ENCODE peak calls at places on chromosome 1, in nine cellular contexts. One of them, this sample, is unnamed.

GRCh38 chr1:161307230-161307768 is 2.5 kb downstream of the MPZ start:
- DNase-seq in MCF 10A: peak
- DNase-seq in pancreas: no peak
- DNase-seq in AG10803: peak
- DNase-seq in Panc1: no peak
- DNase-seq in BJ: no peak
- DNase-seq in fibroblast of the aortic adventitia: peak
- DNase-seq in progenitor cell of endocrine pancreas: no peak
- DNase-seq in lower leg skin: no peak
- DNase-seq in this sample: peak

GRCh38 chr1:184241446-184241845 is 145.4 kb upstream of the C1orf21 start:
- DNase-seq in pancreas: no peak
- DNase-seq in progenitor cell of endocrine pancreas: no peak
- DNase-seq in fibroblast of the aortic adventitia: no peak
- DNase-seq in AG10803: no peak
- DNase-seq in lower leg skin: no peak
- DNase-seq in BJ: no peak
- DNase-seq in MCF 10A: no peak
- DNase-seq in Panc1: no peak
- DNase-seq in this sample: no peak

GRCh38 chr1:157105988-157106812 is 6.6 kb upstream of the ETV3L start:
- DNase-seq in BJ: peak
- DNase-seq in AG10803: peak
- DNase-seq in fibroblast of the aortic adventitia: peak
- DNase-seq in progenitor cell of endocrine pancreas: no peak
- DNase-seq in Panc1: no peak
- DNase-seq in MCF 10A: peak
- DNase-seq in lower leg skin: no peak
- DNase-seq in pancreas: no peak
- DNase-seq in this sample: peak

GRCh38 chr1:44587796-44588460 is 86.4 kb downstream of the TMEM53 start:
- DNase-seq in lower leg skin: no peak
- DNase-seq in fibroblast of the aortic adventitia: no peak
- DNase-seq in MCF 10A: no peak
- DNase-seq in progenitor cell of endocrine pancreas: no peak
- DNase-seq in Panc1: no peak
- DNase-seq in pancreas: no peak
- DNase-seq in AG10803: no peak
- DNase-seq in BJ: no peak
- DNase-seq in this sample: no peak

GRCh38 chr1:182330303-182330702 is 61.3 kb downstream of the GLUL start:
- DNase-seq in BJ: no peak
- DNase-seq in fibroblast of the aortic adventitia: no peak
- DNase-seq in pancreas: no peak
- DNase-seq in progenitor cell of endocrine pancreas: no peak
- DNase-seq in lower leg skin: peak
- DNase-seq in Panc1: no peak
- DNase-seq in AG10803: peak
- DNase-seq in MCF 10A: peak
- DNase-seq in this sample: no peak

GRCh38 chr1:151822404-151822803 is 9.2 kb downstream of the RORC start:
- DNase-seq in progenitor cell of endocrine pancreas: no peak
- DNase-seq in pancreas: no peak
- DNase-seq in fibroblast of the aortic adventitia: no peak
- DNase-seq in MCF 10A: no peak
- DNase-seq in BJ: no peak
- DNase-seq in lower leg skin: no peak
- DNase-seq in AG10803: no peak
- DNase-seq in Panc1: no peak
- DNase-seq in this sample: no peak

GRCh38 chr1:231162300-231162969 is 577 bp downstream of the TRIM67 start:
- DNase-seq in MCF 10A: peak
- DNase-seq in AG10803: no peak
- DNase-seq in progenitor cell of endocrine pancreas: peak
- DNase-seq in lower leg skin: no peak
- DNase-seq in BJ: no peak
- DNase-seq in Panc1: no peak
- DNase-seq in pancreas: peak
- DNase-seq in fibroblast of the aortic adventitia: peak
- DNase-seq in this sample: no peak

GRCh38 chr1:170273556-170274501 is 128.1 kb downstream of the NTMT2 start:
- DNase-seq in fibroblast of the aortic adventitia: peak
- DNase-seq in Panc1: no peak
- DNase-seq in MCF 10A: no peak
- DNase-seq in BJ: no peak
- DNase-seq in progenitor cell of endocrine pancreas: no peak
- DNase-seq in lower leg skin: peak
- DNase-seq in AG10803: peak
- DNase-seq in pancreas: peak
- DNase-seq in this sample: peak

GRCh38 chr1:26405281-26405915 is 5.2 kb upstream of the LIN28A start:
- DNase-seq in lower leg skin: no peak
- DNase-seq in AG10803: no peak
- DNase-seq in progenitor cell of endocrine pancreas: no peak
- DNase-seq in MCF 10A: no peak
- DNase-seq in pancreas: no peak
- DNase-seq in fibroblast of the aortic adventitia: peak
- DNase-seq in BJ: no peak
- DNase-seq in Panc1: peak
- DNase-seq in this sample: no peak

GRCh38 chr1:77336730-77337129 is 54.9 kb downstream of the AK5 start:
- DNase-seq in AG10803: no peak
- DNase-seq in lower leg skin: no peak
- DNase-seq in BJ: no peak
- DNase-seq in fibroblast of the aortic adventitia: no peak
- DNase-seq in pancreas: no peak
- DNase-seq in Panc1: no peak
- DNase-seq in MCF 10A: no peak
- DNase-seq in progenitor cell of endocrine pancreas: no peak
- DNase-seq in this sample: no peak

GRCh38 chr1:33763406-33763805 is 100.5 kb upstream of the HMGB4 start:
- DNase-seq in Panc1: no peak
- DNase-seq in AG10803: peak
- DNase-seq in pancreas: no peak
- DNase-seq in BJ: peak
- DNase-seq in MCF 10A: peak
- DNase-seq in lower leg skin: no peak
- DNase-seq in progenitor cell of endocrine pancreas: no peak
- DNase-seq in fibroblast of the aortic adventitia: peak
- DNase-seq in this sample: no peak

GRCh38 chr1:187471555-187471954 is 642.8 kb downstream of the PLA2G4A start:
- DNase-seq in Panc1: no peak
- DNase-seq in BJ: no peak
- DNase-seq in AG10803: peak
- DNase-seq in fibroblast of the aortic adventitia: no peak
- DNase-seq in pancreas: no peak
- DNase-seq in progenitor cell of endocrine pancreas: no peak
- DNase-seq in lower leg skin: no peak
- DNase-seq in MCF 10A: peak
- DNase-seq in this sample: no peak

GRCh38 chr1:23824711-23825075 is 536 bp downstream of the HMGCL start:
- DNase-seq in pancreas: no peak
- DNase-seq in MCF 10A: no peak
- DNase-seq in progenitor cell of endocrine pancreas: no peak
- DNase-seq in fibroblast of the aortic adventitia: peak
- DNase-seq in BJ: no peak
- DNase-seq in AG10803: no peak
- DNase-seq in lower leg skin: no peak
- DNase-seq in Panc1: no peak
- DNase-seq in this sample: no peak

GRCh38 chr1:199982606-199983005 is 44.9 kb upstream of the NR5A2 start:
- DNase-seq in fibroblast of the aortic adventitia: no peak
- DNase-seq in lower leg skin: no peak
- DNase-seq in BJ: no peak
- DNase-seq in AG10803: no peak
- DNase-seq in progenitor cell of endocrine pancreas: no peak
- DNase-seq in pancreas: no peak
- DNase-seq in MCF 10A: no peak
- DNase-seq in Panc1: no peak
- DNase-seq in this sample: no peak

GRCh38 chr1:92154934-92155333 is 62.8 kb upstream of the C1orf146 start:
- DNase-seq in BJ: no peak
- DNase-seq in AG10803: no peak
- DNase-seq in fibroblast of the aortic adventitia: no peak
- DNase-seq in progenitor cell of endocrine pancreas: no peak
- DNase-seq in lower leg skin: no peak
- DNase-seq in pancreas: no peak
- DNase-seq in Panc1: no peak
- DNase-seq in MCF 10A: no peak
- DNase-seq in this sample: no peak

GRCh38 chr1:113949007-113949406 is 19.9 kb downstream of the HIPK1 start:
- DNase-seq in BJ: no peak
- DNase-seq in AG10803: no peak
- DNase-seq in Panc1: no peak
- DNase-seq in fibroblast of the aortic adventitia: peak
- DNase-seq in lower leg skin: no peak
- DNase-seq in progenitor cell of endocrine pancreas: no peak
- DNase-seq in MCF 10A: no peak
- DNase-seq in pancreas: no peak
- DNase-seq in this sample: no peak
- TF ChIP-seq CTCF in BJ: peak
- TF ChIP-seq CTCF in AG10803: peak
- TF ChIP-seq CTCF in Panc1: no peak
- TF ChIP-seq CTCF in fibroblast of the aortic adventitia: peak
- TF ChIP-seq CTCF in lower leg skin: no peak
- TF ChIP-seq CTCF in progenitor cell of endocrine pancreas: peak
- TF ChIP-seq CTCF in MCF 10A: peak
- TF ChIP-seq CTCF in pancreas: peak
- TF ChIP-seq CTCF in this sample: no peak

GRCh38 chr1:229378586-229379442 is 36.0 kb upstream of the CCSAP start:
- DNase-seq in Panc1: no peak
- DNase-seq in progenitor cell of endocrine pancreas: no peak
- DNase-seq in lower leg skin: no peak
- DNase-seq in AG10803: no peak
- DNase-seq in BJ: no peak
- DNase-seq in fibroblast of the aortic adventitia: no peak
- DNase-seq in MCF 10A: no peak
- DNase-seq in pancreas: no peak
- DNase-seq in this sample: no peak

GRCh38 chr1:229380514-229381160 is 37.8 kb upstream of the CCSAP start:
- DNase-seq in fibroblast of the aortic adventitia: no peak
- DNase-seq in BJ: no peak
- DNase-seq in progenitor cell of endocrine pancreas: no peak
- DNase-seq in lower leg skin: no peak
- DNase-seq in MCF 10A: no peak
- DNase-seq in Panc1: no peak
- DNase-seq in AG10803: no peak
- DNase-seq in pancreas: peak
- DNase-seq in this sample: peak

GRCh38 chr1:229383188-229383587 is 40.3 kb upstream of the CCSAP start:
- DNase-seq in pancreas: no peak
- DNase-seq in fibroblast of the aortic adventitia: no peak
- DNase-seq in MCF 10A: no peak
- DNase-seq in BJ: no peak
- DNase-seq in AG10803: no peak
- DNase-seq in Panc1: no peak
- DNase-seq in lower leg skin: no peak
- DNase-seq in progenitor cell of endocrine pancreas: no peak
- DNase-seq in this sample: no peak

GRCh38 chr1:229379901-229380300 is 37.1 kb upstream of the CCSAP start:
- DNase-seq in lower leg skin: no peak
- DNase-seq in fibroblast of the aortic adventitia: peak
- DNase-seq in BJ: no peak
- DNase-seq in pancreas: no peak
- DNase-seq in progenitor cell of endocrine pancreas: no peak
- DNase-seq in MCF 10A: no peak
- DNase-seq in Panc1: no peak
- DNase-seq in AG10803: no peak
- DNase-seq in this sample: no peak

GRCh38 chr1:229381234-229381633 is 38.4 kb upstream of the CCSAP start:
- DNase-seq in lower leg skin: no peak
- DNase-seq in progenitor cell of endocrine pancreas: no peak
- DNase-seq in fibroblast of the aortic adventitia: no peak
- DNase-seq in Panc1: no peak
- DNase-seq in AG10803: no peak
- DNase-seq in BJ: no peak
- DNase-seq in pancreas: no peak
- DNase-seq in MCF 10A: no peak
- DNase-seq in this sample: no peak
- TF ChIP-seq CTCF in lower leg skin: no peak
- TF ChIP-seq CTCF in progenitor cell of endocrine pancreas: no peak
- TF ChIP-seq CTCF in fibroblast of the aortic adventitia: no peak
- TF ChIP-seq CTCF in Panc1: no peak
- TF ChIP-seq CTCF in AG10803: no peak
- TF ChIP-seq CTCF in BJ: no peak
- TF ChIP-seq CTCF in pancreas: no peak
- TF ChIP-seq CTCF in MCF 10A: no peak
- TF ChIP-seq CTCF in this sample: no peak

DNA sequence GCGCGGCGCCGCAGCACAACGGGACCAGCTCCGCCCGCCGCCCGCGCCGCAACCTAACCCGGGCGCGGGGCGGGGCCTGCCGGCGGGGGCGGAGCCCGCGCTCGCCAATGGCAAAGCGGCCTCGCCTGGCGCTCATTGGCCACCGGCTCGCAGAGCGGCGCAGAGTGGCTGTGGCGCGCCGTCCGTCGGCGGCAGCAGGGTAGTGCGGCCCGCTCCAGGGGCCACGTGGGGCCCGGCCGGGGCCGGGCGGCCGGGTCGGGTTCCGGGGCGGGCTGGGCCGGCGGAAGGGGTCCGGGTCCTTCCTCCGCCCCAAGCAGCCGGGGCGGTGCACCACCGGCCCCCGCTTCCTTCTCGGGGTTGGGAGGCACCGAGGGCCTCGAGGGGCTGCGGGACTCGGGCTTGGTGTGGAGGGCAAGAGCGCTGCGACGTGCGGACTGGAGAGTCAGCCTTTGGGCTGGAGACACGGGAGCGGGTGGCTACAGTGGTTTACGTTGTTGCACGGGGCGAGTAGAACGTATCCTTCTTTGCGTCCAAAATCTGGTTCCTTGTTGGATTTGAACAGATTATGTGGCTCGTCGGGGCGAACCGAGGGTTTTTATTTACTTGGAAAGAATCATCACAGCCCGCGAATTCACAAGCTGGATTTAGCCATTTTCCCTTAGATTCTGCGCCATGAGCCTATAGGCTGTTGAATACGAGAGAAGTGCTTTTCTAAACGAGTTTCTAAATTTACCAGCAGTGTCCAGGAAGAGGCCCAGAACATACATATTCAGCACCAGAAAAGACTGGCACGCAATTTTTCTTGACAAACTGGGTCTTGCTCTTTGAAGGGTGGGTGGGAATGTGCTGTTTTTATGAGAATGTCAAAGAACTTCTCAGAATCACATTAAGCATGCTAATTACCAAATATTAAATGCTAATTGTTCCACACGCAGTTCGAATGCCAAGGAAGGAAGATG is at the start of gene SRM:
- DNase-seq in AG10803: peak
- DNase-seq in Panc1: no peak
- DNase-seq in MCF 10A: peak
- DNase-seq in BJ: peak
- DNase-seq in pancreas: peak
- DNase-seq in fibroblast of the aortic adventitia: peak
- DNase-seq in lower leg skin: peak
- DNase-seq in progenitor cell of endocrine pancreas: peak
- DNase-seq in this sample: peak
- TF ChIP-seq CTCF in AG10803: peak
- TF ChIP-seq CTCF in Panc1: no peak
- TF ChIP-seq CTCF in MCF 10A: peak
- TF ChIP-seq CTCF in BJ: no peak
- TF ChIP-seq CTCF in pancreas: peak
- TF ChIP-seq CTCF in fibroblast of the aortic adventitia: peak
- TF ChIP-seq CTCF in lower leg skin: no peak
- TF ChIP-seq CTCF in progenitor cell of endocrine pancreas: peak
- TF ChIP-seq CTCF in this sample: peak

GRCh38 chr1:146021622-146022402 is at the start of gene HJV:
- DNase-seq in BJ: no peak
- DNase-seq in Panc1: no peak
- DNase-seq in MCF 10A: no peak
- DNase-seq in lower leg skin: no peak
- DNase-seq in AG10803: no peak
- DNase-seq in progenitor cell of endocrine pancreas: no peak
- DNase-seq in fibroblast of the aortic adventitia: no peak
- DNase-seq in pancreas: no peak
- DNase-seq in this sample: no peak
- TF ChIP-seq CTCF in BJ: no peak
- TF ChIP-seq CTCF in Panc1: no peak
- TF ChIP-seq CTCF in MCF 10A: no peak
- TF ChIP-seq CTCF in lower leg skin: no peak
- TF ChIP-seq CTCF in AG10803: no peak
- TF ChIP-seq CTCF in progenitor cell of endocrine pancreas: no peak
- TF ChIP-seq CTCF in fibroblast of the aortic adventitia: no peak
- TF ChIP-seq CTCF in pancreas: no peak
- TF ChIP-seq CTCF in this sample: no peak